ENCODE peak calls at places on chromosomes 5 and 9, in ten cellular contexts. V is adipocyte; A is activated CD8-positive, alpha-beta memory T cell treated with anti-CD3 and anti-CD28 coated beads, Interleukin-2, amount 50 U/mL, for 48 hours; N is RPMI7951; K is GM10248; D is left kidney; H is stromal cell of bone marrow; R is EL; W is HEK293T; I is lower leg skin. Q is an unnamed sample.

GRCh38 chr9:82670000-82670399 is 392.9 kb downstream of the RASEF start:
- DNase-seq in D (no peak), K (no peak), V (no peak), N (no peak), A (no peak), H (no peak), W (no peak), R (no peak), I (no peak), Q (no peak)

GRCh38 chr5:17989567-17989966 is 355.3 kb downstream of the TAF11L14 start:
- DNase-seq in A (no peak), H (no peak), W (no peak), I (no peak), V (no peak), R (no peak), D (peak; percentile 8), N (no peak), K (no peak), Q (no peak)

GRCh38 chr5:69331528-69332445 is 814 bp downstream of the CCDC125 start:
- DNase-seq in V (no peak), W (no peak), I (no peak), N (no peak), R (no peak), D (peak; percentile 21), H (no peak), K (no peak), A (no peak), Q (no peak)

GRCh38 chr9:94860678-94861588 is 134.4 kb downstream of the AOPEP start:
- DNase-seq in V (no peak), D (no peak), H (peak; percentile 81), W (no peak), N (peak; percentile 99), A (peak; percentile 74), R (peak; percentile 91), K (peak; percentile 83), I (no peak), Q (peak; percentile 97)

GRCh38 chr9:69168709-69169217 is 5.3 kb upstream of the TJP2 start:
- DNase-seq in N (no peak), V (no peak), R (no peak), K (peak; percentile 69), W (no peak), D (peak; percentile 54), H (no peak), A (peak; percentile 74), I (peak; percentile 57), Q (no peak)

GRCh38 chr5:178120661-178121357 is 7.5 kb downstream of the N4BP3 start:
- DNase-seq in V (no peak), K (peak; percentile 88), D (peak; percentile 95), W (peak; percentile 92), A (peak; percentile 87), I (peak; percentile 40), N (no peak), H (no peak), R (peak; percentile 16), Q (peak; percentile 89)

GRCh38 chr5:77855369-77855768 is 79.2 kb upstream of the TBCA start:
- DNase-seq in K (no peak), V (no peak), A (no peak), H (no peak), N (no peak), D (no peak), W (no peak), I (no peak), R (no peak), Q (no peak)

GRCh38 chr9:127742435-127743088 is 7.5 kb upstream of the TOR2A start:
- DNase-seq in R (peak; percentile 94), D (peak; percentile 98), V (no peak), N (peak; percentile 87), I (peak; percentile 73), A (no peak), K (no peak), H (peak; percentile 50), W (peak; percentile 67), Q (no peak)

GRCh38 chr5:140346348-140347221 is at the start of gene HBEGF:
- DNase-seq in V (peak; percentile 91), H (no peak), D (peak; percentile 91), I (peak; percentile 58), R (peak; percentile 84), N (peak; percentile 60), K (peak; percentile 81), W (peak; percentile 92), A (peak; percentile 69), Q (peak; percentile 40)

GRCh38 chr9:132457508-132457907 is 47.5 kb downstream of the CFAP77 start:
- DNase-seq in H (no peak), N (no peak), V (no peak), I (no peak), D (peak; percentile 69), R (no peak), A (no peak), W (no peak), K (no peak), Q (no peak)

GRCh38 chr5:5645891-5646290 is 223.4 kb downstream of the ICE1 start:
- DNase-seq in W (no peak), V (no peak), N (peak; percentile 29), I (no peak), A (no peak), D (no peak), H (no peak), R (no peak), K (no peak), Q (no peak)

GRCh38 chr5:138655530-138656245 is 80.5 kb upstream of the HSPA9 start:
- DNase-seq in V (no peak), K (no peak), H (no peak), R (no peak), D (peak; percentile 64), A (no peak), W (no peak), N (peak; percentile 57), I (no peak), Q (no peak)

GRCh38 chr5:81525690-81526089 is 131.8 kb upstream of the ACOT12 start:
- DNase-seq in W (no peak), I (no peak), A (no peak), N (no peak), R (peak; percentile 26), D (no peak), H (peak; percentile 30), V (peak; percentile 53), K (no peak), Q (no peak)

GRCh38 chr9:112884721-112885120 is 6.0 kb downstream of the SLC46A2 start:
- DNase-seq in R (peak; percentile 41), A (no peak), H (no peak), I (no peak), K (no peak), W (no peak), N (peak; percentile 17), D (no peak), V (no peak), Q (no peak)

GRCh38 chr5:151284392-151284967 is 19.1 kb downstream of the SLC36A3 start:
- DNase-seq in V (no peak), D (no peak), K (no peak), W (peak; percentile 16), N (no peak), A (no peak), H (no peak), I (no peak), R (no peak), Q (no peak)

GRCh38 chr5:101897914-101898313 is 398.2 kb downstream of the SLCO4C1 start:
- DNase-seq in A (no peak), R (no peak), D (peak; percentile 24), K (no peak), W (no peak), N (no peak), I (no peak), V (no peak), H (no peak), Q (peak; percentile 55)

GRCh38 chr5:67476995-67477394 is 280.4 kb upstream of the CD180 start:
- DNase-seq in K (no peak), A (no peak), W (no peak), R (no peak), H (no peak), D (no peak), I (no peak), V (no peak), N (no peak), Q (no peak)

GRCh38 chr9:137316012-137316981 is 14.2 kb upstream of the NRARP start:
- DNase-seq in I (peak; percentile 16), W (no peak), A (peak; percentile 63), D (peak; percentile 87), N (no peak), R (peak; percentile 50), H (no peak), V (peak; percentile 55), K (peak; percentile 91), Q (no peak)